ENCODE peak calls at places on chromosome 10, in four cellular contexts. G is non-pigmented ciliary epithelial cell, L is erythroblast, F is EL. W is an unnamed sample.
A peak's percentile ranks its signal among the peaks of the same experiment; 100 is the strongest.

GRCh38 chr10:73785721-73786511 is 510 bp downstream of the ZSWIM8 start:
- DNase-seq in G (no peak), L (peak; percentile 69), F (peak; percentile 28), W (peak; percentile 75)

GRCh38 chr10:4451512-4451911 is 374.5 kb upstream of the AKR1E2 start:
- DNase-seq in G (no peak), L (no peak), F (no peak), W (no peak)

GRCh38 chr10:133125901-133126300 is 34.1 kb upstream of the KNDC1 start:
- DNase-seq in G (no peak), L (no peak), F (no peak), W (no peak)

GRCh38 chr10:60573342-60573741 is 183.7 kb upstream of the ANK3 start:
- DNase-seq in G (no peak), L (no peak), F (no peak), W (no peak)

GRCh38 chr10:115432188-115432819 is 339.1 kb downstream of the ATRNL1 start:
- DNase-seq in G (peak; percentile 2), L (no peak), F (peak; percentile 6), W (no peak)

GRCh38 chr10:844552-844951 is 87.0 kb downstream of the LARP4B start:
- DNase-seq in G (no peak), L (no peak), F (peak; percentile 68), W (no peak)

GRCh38 chr10:95906675-95907453 is 911 bp upstream of the CC2D2B start:
- DNase-seq in G (peak; percentile 20), L (peak; percentile 74), F (peak; percentile 62), W (peak; percentile 60)

GRCh38 chr10:103783686-103784085 is 71.7 kb downstream of the SH3PXD2A start:
- DNase-seq in G (no peak), L (no peak), F (no peak), W (no peak)

GRCh38 chr10:91319336-91319735 is 90.8 kb upstream of the HECTD2 start:
- DNase-seq in G (no peak), L (no peak), F (peak; percentile 27), W (no peak)

GRCh38 chr10:3418041-3418760 is 245.6 kb upstream of the PITRM1 start:
- DNase-seq in G (no peak), L (no peak), F (no peak), W (no peak)

GRCh38 chr10:59666310-59666709 is 43.3 kb downstream of the SLC16A9 start:
- DNase-seq in G (no peak), L (no peak), F (no peak), W (no peak)

GRCh38 chr10:77643795-77644468 is 6.3 kb upstream of the KCNMA1 start:
- DNase-seq in G (no peak), L (peak; percentile 33), F (peak; percentile 71), W (peak; percentile 60)

GRCh38 chr10:125162181-125162906 is 2.0 kb upstream of the CTBP2 start:
- DNase-seq in G (no peak), L (no peak), F (no peak), W (no peak)

GRCh38 chr10:18658301-18658991 is 785 bp upstream of the ARL5B start:
- DNase-seq in G (no peak), L (peak; percentile 35), F (peak; percentile 51), W (peak; percentile 16)

GRCh38 chr10:102673235-102673634 is 29.0 kb downstream of the TRIM8 start:
- DNase-seq in G (no peak), L (no peak), F (no peak), W (no peak)

GRCh38 chr10:58152698-58153263 is 114.9 kb downstream of the IPMK start:
- DNase-seq in G (peak; percentile 18), L (peak; percentile 23), F (peak; percentile 62), W (peak; percentile 54)

GRCh38 chr10:12400266-12400931 is 51.1 kb downstream of the CAMK1D start:
- DNase-seq in G (peak; percentile 60), L (no peak), F (peak; percentile 50), W (peak; percentile 25)

GRCh38 chr10:74418285-74418872 is 267.4 kb downstream of the ADK start:
- DNase-seq in G (no peak), L (no peak), F (no peak), W (no peak)

GRCh38 chr10:3119796-3120459 is 52.6 kb downstream of the PFKP start:
- DNase-seq in G (no peak), L (peak; percentile 24), F (peak; percentile 27), W (no peak)

GRCh38 chr10:113273151-113273876 is 279.5 kb upstream of the HABP2 start:
- DNase-seq in G (no peak), L (no peak), F (no peak), W (no peak)

W was measured in HFFc6.